ENCODE peak calls at places on chromosomes 1 and 21, in seven cellular contexts. G, X, V, Q, A, E and J are unnamed samples.

GRCh38 chr1:172154571-172154970 is 265.9 kb upstream of the C1orf105 start:
- DNase-seq in Q (no peak), A (peak; percentile 23), X (no peak), G (no peak), V (no peak), E (no peak), J (no peak)

GRCh38 chr1:159944623-159945455 is 574 bp downstream of the IGSF9 start:
- DNase-seq in E (no peak), Q (no peak), X (no peak), V (no peak), A (no peak), G (peak; percentile 57), J (no peak)

GRCh38 chr1:15797614-15798390 is 9.6 kb downstream of the UQCRHL start:
- DNase-seq in V (no peak), Q (no peak), A (no peak), G (no peak), E (no peak), X (no peak), J (no peak)

GRCh38 chr1:63454269-63454668 is 68.8 kb downstream of the ITGB3BP start:
- DNase-seq in A (no peak), X (peak; percentile 7), Q (no peak), E (no peak), G (no peak), V (no peak), J (no peak)

GRCh38 chr1:17239420-17239819 is 9.5 kb upstream of the PADI3 start:
- DNase-seq in E (peak; percentile 39), A (peak; percentile 32), X (peak; percentile 45), V (peak; percentile 98), Q (peak; percentile 84), G (peak; percentile 87), J (peak; percentile 88)

GRCh38 chr1:111267801-111268508 is 22.7 kb upstream of the CHIA start:
- DNase-seq in Q (no peak), A (no peak), V (no peak), E (no peak), G (no peak), X (no peak), J (no peak)

GRCh38 chr1:216866714-216867113 is 143.5 kb upstream of the ESRRG start:
- DNase-seq in E (no peak), A (no peak), V (no peak), Q (no peak), X (no peak), G (no peak), J (no peak)

GRCh38 chr21:31185663-31186062 is 147.4 kb upstream of the KRTAP19-8 start:
- DNase-seq in Q (no peak), E (no peak), A (no peak), G (no peak), V (no peak), X (no peak), J (no peak)

GRCh38 chr1:115322631-115323030 is 15.4 kb downstream of the NGF start:
- DNase-seq in Q (no peak), E (no peak), A (no peak), G (no peak), V (no peak), X (no peak), J (no peak)

GRCh38 chr1:11272544-11272841 is 505 bp upstream of the UBIAD1 start:
- DNase-seq in Q (no peak), E (no peak), X (no peak), V (no peak), A (no peak), G (no peak), J (no peak)

GRCh38 chr1:3884966-3885365 is 15.1 kb downstream of the C1orf174 start:
- DNase-seq in V (no peak), X (no peak), A (no peak), E (no peak), Q (no peak), G (no peak), J (no peak)

GRCh38 chr1:16063226-16063829 is 10.1 kb downstream of the FAM131C start:
- DNase-seq in E (no peak), G (no peak), A (no peak), V (no peak), Q (no peak), X (no peak), J (no peak)

GRCh38 chr1:96464991-96465875 is 256.4 kb upstream of the PTBP2 start:
- DNase-seq in A (no peak), G (no peak), V (no peak), X (no peak), E (no peak), Q (no peak), J (no peak)

GRCh38 chr1:182280521-182280920 is 111.1 kb downstream of the GLUL start:
- DNase-seq in Q (no peak), V (no peak), E (no peak), X (no peak), G (no peak), A (no peak), J (no peak)

GRCh38 chr1:244971524-244972216 is 107.3 kb upstream of the HNRNPU start:
- DNase-seq in A (no peak), Q (no peak), V (no peak), G (no peak), E (no peak), X (peak; percentile 5), J (no peak)

GRCh38 chr1:45930258-45931150 is 127.1 kb downstream of the MAST2 start:
- DNase-seq in G (no peak), E (no peak), Q (no peak), V (no peak), X (no peak), A (no peak), J (no peak)

GRCh38 chr1:4512622-4513021 is 141.8 kb upstream of the AJAP1 start:
- DNase-seq in Q (no peak), V (no peak), E (no peak), G (no peak), X (no peak), A (no peak), J (no peak)

GRCh38 chr1:208243851-208244583 is at the start of gene PLXNA2:
- DNase-seq in G (peak; percentile 92), E (no peak), X (peak; percentile 52), Q (peak; percentile 77), V (peak; percentile 15), A (no peak), J (peak; percentile 72)

GRCh38 chr1:240242601-240243144 is 151.0 kb downstream of the FMN2 start:
- DNase-seq in E (no peak), Q (no peak), V (no peak), X (no peak), A (no peak), G (peak; percentile 26), J (no peak)

DNA sequence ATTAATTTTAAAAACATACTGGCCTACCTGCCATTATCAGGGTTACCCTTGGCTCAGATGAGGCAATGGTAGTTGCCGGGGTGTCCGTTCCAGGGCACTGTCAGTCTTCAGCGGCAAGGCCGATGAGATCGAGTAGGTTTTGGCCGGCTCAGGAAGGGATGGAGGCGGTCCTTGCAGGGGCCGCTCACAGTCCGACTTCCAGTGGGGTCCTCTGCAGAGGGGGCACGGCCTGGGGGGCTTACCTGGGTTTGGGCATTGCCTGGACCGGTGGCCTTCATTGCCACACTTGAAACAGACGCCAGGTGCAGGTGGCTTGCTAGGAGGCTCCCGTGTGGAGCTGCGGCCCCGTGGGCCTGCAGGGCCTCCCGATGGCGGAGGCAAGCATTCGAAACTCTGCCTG is 2.5 kb downstream of the ERVH48-1 start:
- DNase-seq in Q (no peak), G (no peak), E (no peak), X (no peak), V (no peak), A (no peak), J (no peak)
- H3K9ac ChIP-seq in Q (peak overlapping the region; percentile 14), G (no peak overlapping the region), E (no peak overlapping the region), X (no peak overlapping the region), V (no peak overlapping the region), A (no peak overlapping the region), J (peak overlapping the region; percentile 65)

GRCh38 chr1:184972281-184973055 is 1.8 kb downstream of the NIBAN1 start:
- DNase-seq in A (no peak), X (no peak), Q (no peak), V (no peak), G (no peak), E (no peak), J (no peak)

GRCh38 chr1:184971522-184972265 is 2.6 kb downstream of the NIBAN1 start:
- DNase-seq in G (no peak), A (no peak), Q (no peak), E (no peak), V (no peak), X (no peak), J (no peak)

GRCh38 chr1:184965889-184966860 is 8.1 kb downstream of the NIBAN1 start:
- DNase-seq in X (no peak), E (no peak), Q (no peak), V (no peak), G (no peak), A (no peak), J (no peak)

GRCh38 chr1:184970691-184971161 is 3.6 kb downstream of the NIBAN1 start:
- DNase-seq in G (no peak), V (no peak), E (no peak), A (no peak), X (no peak), Q (no peak), J (no peak)

GRCh38 chr1:184967045-184967444 is 7.3 kb downstream of the NIBAN1 start:
- DNase-seq in Q (no peak), X (no peak), V (no peak), G (no peak), A (no peak), E (no peak), J (no peak)
- H3K4me3 ChIP-seq in Q (no peak overlapping the region), X (no peak overlapping the region), V (no peak overlapping the region), G (no peak overlapping the region), A (no peak overlapping the region), E (no peak overlapping the region), J (no peak overlapping the region)

GRCh38 chr1:36880155-36881070 is 153.9 kb downstream of the GRIK3 start:
- DNase-seq in E (no peak), Q (no peak), V (no peak), A (no peak), G (peak; percentile 5), X (no peak), J (no peak)
- TF ChIP-seq YY1 in E (no peak), Q (no peak), V (no peak), A (no peak), G (no peak), X (no peak), J (no peak)

GRCh38 chr1:9311029-9311428 is 18.3 kb downstream of the SPSB1 start:
- DNase-seq in G (no peak), Q (no peak), V (no peak), X (no peak), E (no peak), A (no peak), J (no peak)

GRCh38 chr1:9309991-9310390 is 17.3 kb downstream of the SPSB1 start:
- DNase-seq in G (no peak), V (no peak), A (no peak), X (no peak), Q (no peak), E (no peak), J (no peak)

GRCh38 chr1:9313576-9313975 is 20.9 kb downstream of the SPSB1 start:
- DNase-seq in Q (no peak), X (no peak), E (no peak), V (no peak), G (no peak), A (no peak), J (no peak)

GRCh38 chr1:9312183-9312582 is 19.5 kb downstream of the SPSB1 start:
- DNase-seq in X (peak; percentile 38), V (no peak), A (no peak), Q (no peak), G (no peak), E (no peak), J (no peak)

DNA sequence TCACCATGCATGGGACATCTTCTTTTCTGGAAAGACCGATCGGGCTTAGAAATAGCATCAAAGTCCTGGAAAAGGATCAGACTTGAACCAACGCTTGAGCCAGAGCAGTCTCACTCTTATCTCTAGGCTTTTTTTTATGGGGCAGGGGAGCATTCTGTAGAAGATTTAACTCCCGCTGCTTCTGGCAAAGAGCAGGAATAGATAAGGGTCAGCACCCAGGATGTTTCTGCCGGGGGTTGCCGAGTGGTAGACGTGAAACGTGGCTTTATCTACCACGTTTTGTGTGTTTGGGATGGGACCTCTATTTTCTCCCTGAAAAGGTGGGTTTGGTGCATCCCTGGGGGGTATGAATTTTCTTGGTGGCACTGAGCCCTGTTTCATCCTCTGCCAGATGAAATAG is 18.8 kb downstream of the SPSB1 start:
- DNase-seq in X (no peak), E (no peak), V (no peak), A (no peak), G (no peak), Q (no peak), J (no peak)
- H3K9ac ChIP-seq in X (no peak overlapping the region), E (no peak overlapping the region), V (no peak overlapping the region), A (no peak overlapping the region), G (no peak overlapping the region), Q (no peak overlapping the region), J (no peak overlapping the region)